ENCODE peak calls at places on chromosomes 1 and 21, in five cellular contexts. G, K, F, O and P are unnamed samples.
A peak's percentile ranks its signal among the peaks of the same experiment; 100 is the strongest.

GRCh38 chr21:35575280-35575915 is 484.9 kb downstream of the SETD4 start:
- DNase-seq in K (peak; percentile 81), F (no peak), G (no peak), O (peak; percentile 88), P (no peak)

GRCh38 chr21:42051788-42052187 is 19.3 kb upstream of the UMODL1 start:
- DNase-seq in F (no peak), G (no peak), O (no peak), K (no peak), P (no peak)

GRCh38 chr1:23793018-23793781 is 2.3 kb downstream of the LYPLA2 start:
- DNase-seq in G (no peak), F (no peak), K (no peak), O (no peak), P (no peak)

GRCh38 chr1:76793594-76793993 is 73.7 kb upstream of the ST6GALNAC5 start:
- DNase-seq in G (no peak), F (no peak), O (no peak), K (no peak), P (no peak)

GRCh38 chr1:119778359-119778758 is 9.7 kb upstream of the HMGCS2 start:
- DNase-seq in O (no peak), K (no peak), F (no peak), G (no peak), P (no peak)

GRCh38 chr1:68185743-68186142 is 46.6 kb downstream of the WLS start:
- DNase-seq in F (no peak), K (no peak), O (no peak), G (no peak), P (no peak)

GRCh38 chr1:174890024-174890423 is 109.7 kb upstream of the CACYBP start:
- DNase-seq in G (no peak), K (no peak), O (no peak), F (no peak), P (no peak)

GRCh38 chr1:202122639-202123335 is at the start of gene GPR37L1:
- DNase-seq in F (peak; percentile 64), G (peak; percentile 93), K (no peak), O (no peak), P (no peak)

GRCh38 chr1:207797229-207797973 is 45.5 kb downstream of the CD46 start:
- DNase-seq in K (peak; percentile 68), G (peak; percentile 92), O (peak; percentile 95), F (peak; percentile 77), P (no peak)

GRCh38 chr1:205547932-205548827 is 43.7 kb downstream of the CDK18 start:
- DNase-seq in K (no peak), O (no peak), G (no peak), F (no peak), P (no peak)

GRCh38 chr1:185813401-185813979 is 79.3 kb downstream of the HMCN1 start:
- DNase-seq in F (peak; percentile 5), K (no peak), G (no peak), O (peak; percentile 44), P (no peak)

GRCh38 chr1:152457561-152457960 is 43.5 kb upstream of the CRNN start:
- DNase-seq in K (no peak), G (no peak), F (no peak), O (no peak), P (no peak)

GRCh38 chr1:37038079-37038702 is 3.9 kb upstream of the GRIK3 start:
- DNase-seq in O (no peak), F (peak; percentile 7), K (no peak), G (peak; percentile 73), P (no peak)

GRCh38 chr1:156392427-156392826 is 23.4 kb downstream of the RHBG start:
- DNase-seq in G (peak; percentile 70), O (no peak), K (no peak), F (no peak), P (no peak)

GRCh38 chr1:19505694-19506457 is 20.5 kb upstream of the CAPZB start:
- DNase-seq in O (no peak), K (no peak), G (no peak), F (no peak), P (no peak)

GRCh38 chr1:158520021-158520420 is 34.2 kb downstream of the OR6Y1 start:
- DNase-seq in F (no peak), K (no peak), G (no peak), O (no peak), P (no peak)

GRCh38 chr1:34591751-34592629 is 162.9 kb upstream of the GJB5 start:
- DNase-seq in G (no peak), K (no peak), O (no peak), F (no peak), P (no peak)

GRCh38 chr1:87135313-87135712 is 193.4 kb upstream of the LMO4 start:
- DNase-seq in K (no peak), O (no peak), G (no peak), F (no peak), P (no peak)
- H3K27ac ChIP-seq in K (no peak overlapping the region), O (no peak overlapping the region), G (no peak overlapping the region), F (no peak overlapping the region), P (no peak overlapping the region)

GRCh38 chr1:236015539-236015938 is 49.4 kb downstream of the NID1 start:
- DNase-seq in O (no peak), G (no peak), F (no peak), K (no peak), P (no peak)
- H3K27ac ChIP-seq in O (no peak overlapping the region), G (no peak overlapping the region), F (no peak overlapping the region), K (no peak overlapping the region), P (no peak overlapping the region)

GRCh38 chr1:220221269-220221668 is 51.0 kb downstream of the RAB3GAP2 start:
- DNase-seq in F (no peak), K (no peak), O (no peak), G (no peak), P (no peak)
- H3K27ac ChIP-seq in F (no peak overlapping the region), K (no peak overlapping the region), O (no peak overlapping the region), G (no peak overlapping the region), P (no peak overlapping the region)

GRCh38 chr1:199580280-199580679 is 447.2 kb upstream of the NR5A2 start:
- DNase-seq in F (no peak), O (no peak), K (no peak), G (no peak), P (no peak)
- H3K27ac ChIP-seq in F (no peak overlapping the region), O (no peak overlapping the region), K (no peak overlapping the region), G (no peak overlapping the region), P (no peak overlapping the region)

GRCh38 chr21:43717166-43717853 is 1.6 kb upstream of the PDXK start:
- DNase-seq in O (no peak), G (no peak), F (no peak), K (no peak), P (no peak)
- H3K27ac ChIP-seq in O (no peak overlapping the region), G (no peak overlapping the region), F (peak overlapping the region; percentile 100), K (no peak overlapping the region), P (no peak overlapping the region)

GRCh38 chr1:167627615-167627864 is 2.5 kb upstream of the RCSD1 start:
- DNase-seq in K (no peak), O (no peak), F (no peak), G (no peak), P (no peak)
- H3K27ac ChIP-seq in K (no peak overlapping the region), O (no peak overlapping the region), F (no peak overlapping the region), G (no peak overlapping the region), P (no peak overlapping the region)